ENCODE peak calls at places on chromosomes 13 and 19, in four cellular contexts. G is Jurkat, Clone E6-1; Q is stimulated activated CD8-positive, alpha-beta memory T cell treated with anti-CD3 and anti-CD28 coated beads, Interleukin-4, amount 100 ng/mL, for 48 hours; X is activated CD4-positive, alpha-beta T cell treated with anti-CD3 and anti-CD28 coated beads, Interleukin-2, amount 50 U/mL, for 4 hours. Y is an unnamed sample.

GRCh38 chr19:17330546-17331253 is 4.0 kb downstream of the ANO8 start:
- DNase-seq in G (no peak), Q (no peak), X (no peak), Y (no peak)

GRCh38 chr13:102033719-102034446 is 368.0 kb downstream of the FGF14 start:
- DNase-seq in G (no peak), Q (no peak), X (no peak), Y (peak)

GRCh38 chr19:12938054-12938535 is 314 bp upstream of the CALR start:
- DNase-seq in G (peak), Q (peak), X (peak), Y (peak)

GRCh38 chr13:110330491-110331001 is 23.5 kb downstream of the COL4A2 start:
- DNase-seq in G (no peak), Q (no peak), X (no peak), Y (no peak)

GRCh38 chr13:57624565-57625435 is 6.7 kb upstream of the PCDH17 start:
- DNase-seq in G (peak), Q (peak), X (no peak), Y (peak)

GRCh38 chr13:51942189-51942588 is 69.1 kb downstream of the ATP7B start:
- DNase-seq in G (peak), Q (no peak), X (peak), Y (no peak)

GRCh38 chr13:39408512-39408911 is 194.5 kb downstream of the LHFPL6 start:
- DNase-seq in G (no peak), Q (no peak), X (no peak), Y (no peak)

GRCh38 chr13:59638404-59638803 is 525.3 kb downstream of the DIAPH3 start:
- DNase-seq in G (no peak), Q (no peak), X (no peak), Y (no peak)

GRCh38 chr13:50629497-50629896 is 214.0 kb downstream of the DLEU7 start:
- DNase-seq in G (no peak), Q (no peak), X (no peak), Y (no peak)

GRCh38 chr13:98984118-98984517 is 6.3 kb upstream of the DOCK9 start:
- DNase-seq in G (no peak), Q (no peak), X (no peak), Y (no peak)

GRCh38 chr19:55261671-55262126 is 2.9 kb upstream of the PPP6R1 start:
- DNase-seq in G (no peak), Q (no peak), X (no peak), Y (no peak)

GRCh38 chr13:88042489-88042888 is 371.3 kb downstream of the SLITRK5 start:
- DNase-seq in G (no peak), Q (no peak), X (no peak), Y (no peak)

GRCh38 chr19:13053761-13054604 is 48.7 kb downstream of the LYL1 start:
- DNase-seq in G (no peak), Q (no peak), X (no peak), Y (peak)

GRCh38 chr13:98927954-98928927 is 49.6 kb downstream of the DOCK9 start:
- DNase-seq in G (no peak), Q (no peak), X (no peak), Y (no peak)

Y was measured in Caki2.